ENCODE peak calls at places on chromosomes 7 and 10, in eight cellular contexts. S is anterior cingulate cortex; W is KBM-7; X is ovary; I is pancreas; Q is non-pigmented ciliary epithelial cell; F is stimulated activated CD4-positive, alpha-beta T cell treated with anti-CD3 and anti-CD28 coated beads, Interleukin-1b, Interleukin-23, amount 100 ng/mL, for 1 hour; G is NCI-H1694. C is an unnamed sample.

GRCh38 chr7:93147358-93147757 is 827 bp downstream of the SAMD9L start:
- DNase-seq in S (no peak), W (peak), X (no peak), I (no peak), Q (peak), F (no peak), G (no peak), C (no peak)

GRCh38 chr7:84529480-84530205 is 335.1 kb upstream of the SEMA3A start:
- DNase-seq in S (no peak), W (no peak), X (no peak), I (no peak), Q (peak), F (no peak), G (no peak), C (no peak)

GRCh38 chr10:18260308-18260971 is 120.2 kb downstream of the CACNB2 start:
- DNase-seq in S (no peak), W (no peak), X (no peak), I (no peak), Q (no peak), F (no peak), G (no peak), C (no peak)

GRCh38 chr10:3226960-3227724 is 54.6 kb upstream of the PITRM1 start:
- DNase-seq in S (no peak), W (peak), X (no peak), I (no peak), Q (peak), F (no peak), G (no peak), C (no peak)

GRCh38 chr7:53003653-53004445 is 31.6 kb upstream of the POM121L12 start:
- DNase-seq in S (no peak), W (no peak), X (no peak), I (no peak), Q (no peak), F (no peak), G (no peak), C (no peak)

GRCh38 chr7:79452495-79453265 is 787 bp downstream of the MAGI2 start:
- DNase-seq in S (no peak), W (no peak), X (peak), I (peak), Q (no peak), F (no peak), G (no peak), C (no peak)

GRCh38 chr10:29166713-29167112 is 122.2 kb upstream of the LYZL1 start:
- DNase-seq in S (no peak), W (no peak), X (no peak), I (no peak), Q (no peak), F (no peak), G (no peak), C (no peak)

GRCh38 chr10:84172435-84173356 is 905 bp upstream of the GPR15LG start:
- DNase-seq in S (no peak), W (no peak), X (no peak), I (no peak), Q (no peak), F (no peak), G (no peak), C (no peak)

GRCh38 chr7:100509213-100509612 is 25.5 kb downstream of the NYAP1 start:
- DNase-seq in S (no peak), W (no peak), X (peak), I (peak), Q (peak), F (no peak), G (peak), C (peak)

GRCh38 chr7:82234457-82235049 is 209.0 kb downstream of the CACNA2D1 start:
- DNase-seq in S (no peak), W (peak), X (no peak), I (no peak), Q (no peak), F (no peak), G (peak), C (peak)

GRCh38 chr7:70573202-70573810 is 558.6 kb upstream of the GALNT17 start:
- DNase-seq in S (no peak), W (no peak), X (no peak), I (no peak), Q (no peak), F (no peak), G (peak), C (no peak)

GRCh38 chr7:51325937-51326336 is 9.3 kb upstream of the COBL start:
- DNase-seq in S (no peak), W (no peak), X (no peak), I (no peak), Q (no peak), F (no peak), G (peak), C (no peak)

GRCh38 chr10:30133198-30133597 is 73.8 kb upstream of the JCAD start:
- DNase-seq in S (no peak), W (no peak), X (no peak), I (no peak), Q (no peak), F (no peak), G (no peak), C (no peak)

GRCh38 chr10:75773139-75773801 is 341.8 kb downstream of the LRMDA start:
- DNase-seq in S (no peak), W (no peak), X (no peak), I (peak), Q (peak), F (no peak), G (no peak), C (no peak)

GRCh38 chr10:69340695-69341094 is 62.4 kb downstream of the HK1 start:
- DNase-seq in S (no peak), W (no peak), X (no peak), I (no peak), Q (no peak), F (no peak), G (no peak), C (no peak)

GRCh38 chr10:26556756-26557640 is 118.9 kb downstream of the APBB1IP start:
- DNase-seq in S (no peak), W (peak), X (no peak), I (no peak), Q (peak), F (no peak), G (no peak), C (no peak)

GRCh38 chr7:11355571-11355970 is 381.9 kb downstream of the PHF14 start:
- DNase-seq in S (no peak), W (no peak), X (no peak), I (no peak), Q (no peak), F (no peak), G (no peak), C (no peak)